ENCODE peak calls at places on chromosomes 5 and 9, in four cellular contexts. One of them, this sample, is unnamed.

GRCh38 chr9:80086822-80087345 is 515.1 kb downstream of the TLE4 start:
- DNase-seq in OCI-LY7: no peak
- DNase-seq in heart left ventricle: no peak
- DNase-seq in bronchial epithelial cell: no peak
- DNase-seq in this sample: no peak

GRCh38 chr5:167814828-167815227 is 476.6 kb upstream of the WWC1 start:
- DNase-seq in bronchial epithelial cell: peak
- DNase-seq in heart left ventricle: no peak
- DNase-seq in OCI-LY7: no peak
- DNase-seq in this sample: no peak

GRCh38 chr9:36218411-36218901 is 27.7 kb downstream of the CLTA start:
- DNase-seq in heart left ventricle: no peak
- DNase-seq in bronchial epithelial cell: no peak
- DNase-seq in OCI-LY7: no peak
- DNase-seq in this sample: no peak

GRCh38 chr5:40505031-40505430 is 174.7 kb upstream of the PTGER4 start:
- DNase-seq in bronchial epithelial cell: no peak
- DNase-seq in OCI-LY7: no peak
- DNase-seq in heart left ventricle: no peak
- DNase-seq in this sample: no peak

GRCh38 chr9:91825422-91825821 is 124.6 kb downstream of the ROR2 start:
- DNase-seq in bronchial epithelial cell: peak
- DNase-seq in heart left ventricle: no peak
- DNase-seq in OCI-LY7: no peak
- DNase-seq in this sample: no peak

GRCh38 chr5:41510176-41510831 is at the start of gene PLCXD3:
- DNase-seq in OCI-LY7: no peak
- DNase-seq in heart left ventricle: peak
- DNase-seq in bronchial epithelial cell: peak
- DNase-seq in this sample: peak

GRCh38 chr9:130112244-130113151 is 58.8 kb downstream of the GPR107 start:
- DNase-seq in OCI-LY7: no peak
- DNase-seq in heart left ventricle: no peak
- DNase-seq in bronchial epithelial cell: no peak
- DNase-seq in this sample: no peak

GRCh38 chr5:159735749-159736660 is 180.3 kb upstream of the ADRA1B start:
- DNase-seq in heart left ventricle: no peak
- DNase-seq in bronchial epithelial cell: peak
- DNase-seq in OCI-LY7: no peak
- DNase-seq in this sample: no peak

GRCh38 chr9:86946712-86947145 is 577 bp downstream of the GAS1 start:
- DNase-seq in OCI-LY7: no peak
- DNase-seq in heart left ventricle: peak
- DNase-seq in bronchial epithelial cell: no peak
- DNase-seq in this sample: peak

GRCh38 chr5:133292300-133292699 is 240.5 kb downstream of the HSPA4 start:
- DNase-seq in OCI-LY7: no peak
- DNase-seq in bronchial epithelial cell: peak
- DNase-seq in heart left ventricle: no peak
- DNase-seq in this sample: no peak

GRCh38 chr9:68585034-68585761 is 44.5 kb upstream of the TMEM252 start:
- DNase-seq in bronchial epithelial cell: no peak
- DNase-seq in OCI-LY7: no peak
- DNase-seq in heart left ventricle: no peak
- DNase-seq in this sample: no peak

GRCh38 chr9:118059520-118060278 is 355.5 kb downstream of the TLR4 start:
- DNase-seq in bronchial epithelial cell: peak
- DNase-seq in heart left ventricle: peak
- DNase-seq in OCI-LY7: peak
- DNase-seq in this sample: no peak

GRCh38 chr9:6805532-6805931 is 47.8 kb downstream of the KDM4C start:
- DNase-seq in bronchial epithelial cell: no peak
- DNase-seq in OCI-LY7: no peak
- DNase-seq in heart left ventricle: peak
- DNase-seq in this sample: no peak

GRCh38 chr5:180605554-180606214 is 14.4 kb upstream of the SCGB3A1 start:
- DNase-seq in OCI-LY7: peak
- DNase-seq in bronchial epithelial cell: peak
- DNase-seq in heart left ventricle: no peak
- DNase-seq in this sample: peak

GRCh38 chr5:131640043-131640856 is 5.2 kb upstream of the RAPGEF6 start:
- DNase-seq in heart left ventricle: no peak
- DNase-seq in bronchial epithelial cell: peak
- DNase-seq in OCI-LY7: peak
- DNase-seq in this sample: peak

GRCh38 chr9:93316726-93317494 is 133.0 kb downstream of the WNK2 start:
- DNase-seq in bronchial epithelial cell: no peak
- DNase-seq in heart left ventricle: no peak
- DNase-seq in OCI-LY7: no peak
- DNase-seq in this sample: no peak

GRCh38 chr5:159341914-159342313 is 11.6 kb upstream of the IL12B start:
- DNase-seq in bronchial epithelial cell: peak
- DNase-seq in heart left ventricle: peak
- DNase-seq in OCI-LY7: no peak
- DNase-seq in this sample: no peak

GRCh38 chr5:173451031-173451430 is 122.8 kb upstream of the STC2 start:
- DNase-seq in heart left ventricle: no peak
- DNase-seq in bronchial epithelial cell: no peak
- DNase-seq in OCI-LY7: peak
- DNase-seq in this sample: peak
- TF ChIP-seq CTCF in heart left ventricle: no peak
- TF ChIP-seq CTCF in bronchial epithelial cell: peak
- TF ChIP-seq CTCF in OCI-LY7: peak
- TF ChIP-seq CTCF in this sample: peak

DNA sequence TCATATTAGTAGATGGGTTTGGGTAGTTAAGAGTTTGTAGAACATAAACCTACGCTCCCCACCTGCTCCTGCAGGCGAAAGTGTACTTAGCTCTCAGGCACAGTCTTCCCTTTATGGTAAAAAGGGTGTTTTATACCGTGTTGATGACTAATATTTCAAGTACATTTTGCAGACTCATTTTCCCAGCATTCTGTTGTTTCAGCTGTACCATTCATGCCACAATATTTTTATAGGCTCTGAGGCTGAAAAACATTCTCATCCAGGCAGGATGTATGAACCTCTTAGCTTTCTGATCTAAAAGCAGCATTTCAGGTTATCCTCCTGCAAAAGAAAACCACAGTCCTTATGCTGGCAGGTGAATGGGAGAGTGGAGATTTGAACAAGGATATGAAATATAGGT is 231.4 kb downstream of the NR2F1-AS1 start:
- DNase-seq in heart left ventricle: no peak
- DNase-seq in OCI-LY7: no peak
- DNase-seq in bronchial epithelial cell: peak
- DNase-seq in this sample: no peak
- TF ChIP-seq CTCF in heart left ventricle: no peak
- TF ChIP-seq CTCF in OCI-LY7: no peak
- TF ChIP-seq CTCF in bronchial epithelial cell: no peak
- TF ChIP-seq CTCF in this sample: no peak

GRCh38 chr5:105877592-105877991 is 1793.1 kb downstream of the EFNA5 start:
- DNase-seq in OCI-LY7: no peak
- DNase-seq in heart left ventricle: no peak
- DNase-seq in bronchial epithelial cell: peak
- DNase-seq in this sample: no peak
- TF ChIP-seq CTCF in OCI-LY7: peak
- TF ChIP-seq CTCF in heart left ventricle: no peak
- TF ChIP-seq CTCF in bronchial epithelial cell: no peak
- TF ChIP-seq CTCF in this sample: no peak

DNA sequence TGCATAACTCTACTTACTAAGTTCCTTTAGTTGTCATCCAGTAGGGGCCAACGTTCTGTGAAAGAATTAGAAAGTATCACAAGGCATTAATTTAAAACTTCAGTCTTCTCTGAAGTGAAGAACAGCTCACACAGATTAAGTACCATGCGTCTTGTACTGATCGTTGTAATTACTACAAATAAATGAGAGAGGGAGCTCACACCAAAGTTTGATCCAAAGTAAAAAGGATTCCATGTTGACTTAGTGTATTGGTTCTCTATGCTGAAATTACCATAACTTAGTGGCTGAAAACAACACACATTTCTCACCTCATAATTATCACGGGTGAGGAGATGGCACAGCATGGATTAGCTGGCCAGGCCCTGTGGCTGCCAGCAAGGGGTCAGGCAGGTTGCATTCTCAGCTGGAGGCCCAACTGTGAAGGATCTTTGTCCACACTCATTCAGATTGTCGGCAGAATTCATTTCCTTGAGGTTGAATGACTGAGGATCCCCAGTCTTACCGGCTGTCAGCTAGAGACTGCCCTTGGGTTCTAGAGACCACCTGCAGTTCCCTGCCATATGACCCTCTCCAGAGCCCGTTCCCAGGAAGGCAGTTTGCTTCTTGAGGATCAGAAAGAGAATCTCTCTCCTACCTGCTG is 169.1 kb downstream of the YTHDC2 start:
- DNase-seq in heart left ventricle: no peak
- DNase-seq in OCI-LY7: no peak
- DNase-seq in bronchial epithelial cell: peak
- DNase-seq in this sample: no peak
- TF ChIP-seq CTCF in heart left ventricle: no peak
- TF ChIP-seq CTCF in OCI-LY7: no peak
- TF ChIP-seq CTCF in bronchial epithelial cell: peak
- TF ChIP-seq CTCF in this sample: no peak

DNA sequence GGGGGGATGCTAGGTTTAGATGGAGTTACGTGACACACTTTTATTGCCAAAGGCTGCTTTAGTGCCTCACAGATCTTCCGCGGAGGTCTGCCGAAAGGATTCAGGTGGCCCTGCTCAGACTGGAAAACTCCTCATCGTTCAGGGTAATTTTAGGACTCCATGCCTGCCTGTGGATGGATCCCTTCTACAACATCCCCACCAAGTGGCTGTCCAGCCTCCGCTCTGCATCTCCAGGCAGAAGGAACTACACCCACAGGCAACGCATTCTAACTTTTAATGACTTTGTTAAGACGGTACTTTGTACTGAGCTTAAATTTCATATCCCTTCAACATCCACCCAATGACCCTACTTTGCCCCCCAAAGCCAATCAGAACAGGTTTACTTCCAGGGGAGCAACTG is 29.4 kb downstream of the ATPSCKMT start:
- DNase-seq in heart left ventricle: no peak
- DNase-seq in bronchial epithelial cell: no peak
- DNase-seq in OCI-LY7: no peak
- DNase-seq in this sample: no peak
- TF ChIP-seq CTCF in heart left ventricle: no peak
- TF ChIP-seq CTCF in bronchial epithelial cell: no peak
- TF ChIP-seq CTCF in OCI-LY7: no peak
- TF ChIP-seq CTCF in this sample: no peak